ENCODE peak calls at places on chromosome 1, in ten cellular contexts. E is activated B cell treated with CpG ODN at 0.5 μM for 24 hours; V is RWPE2; W is naive thymus-derived CD8-positive, alpha-beta T cell; Z is stimulated activated naive CD8-positive, alpha-beta T cell treated with anti-CD3 and anti-CD28 coated beads, Interleukin-15, Interleukin-2, amounts not matched to agents 100 U/mL and 50 U/mL, for 24 hours; Q is aorta; B is HepG2; G is WTC11; O is activated CD8-positive, alpha-beta memory T cell treated with anti-CD3 and anti-CD28 coated beads, Interleukin-2, amount 10 ng/mL, durations not matched to agents 7 days and 5 days; K is stimulated activated effector memory CD8-positive, alpha-beta T cell treated with anti-CD3 and anti-CD28 coated beads, Interleukin-12 subunit alpha, Interleukin-12 subunit beta, amount 100 ng/mL, for 72 hours. F is an unnamed sample.

GRCh38 chr1:157595356-157595755 is 2.5 kb downstream of the FCRL4 start:
- ATAC-seq in E (peak; percentile 53), V (no peak), W (no peak), Z (no peak), Q (no peak), B (no peak), G (no peak), O (no peak), K (no peak), F (no peak)

GRCh38 chr1:162904579-162904978 is 43.6 kb upstream of the CCDC190 start:
- ATAC-seq in E (no peak), V (no peak), W (no peak), Z (no peak), Q (no peak), B (no peak), G (no peak), O (no peak), K (peak; percentile 25), F (peak; percentile 5)

GRCh38 chr1:203207751-203208150 is 21.2 kb upstream of the CHI3L1 start:
- ATAC-seq in E (no peak), V (no peak), W (no peak), Z (no peak), Q (no peak), B (no peak), G (no peak), O (no peak), K (no peak), F (no peak)

GRCh38 chr1:85427844-85428243 is 37.1 kb downstream of the DDAH1 start:
- ATAC-seq in E (no peak), V (no peak), W (no peak), Z (no peak), Q (no peak), B (no peak), G (no peak), O (no peak), K (no peak), F (peak; percentile 25)

GRCh38 chr1:160164121-160164520 is 12.7 kb downstream of the ATP1A4 start:
- ATAC-seq in E (no peak), V (no peak), W (no peak), Z (no peak), Q (no peak), B (no peak), G (no peak), O (no peak), K (no peak), F (no peak)

GRCh38 chr1:109726728-109727127 is 14.1 kb downstream of the GSTM3 start:
- ATAC-seq in E (no peak), V (no peak), W (no peak), Z (no peak), Q (no peak), B (peak; percentile 66), G (no peak), O (no peak), K (no peak), F (no peak)

GRCh38 chr1:208329291-208329690 is 85.1 kb upstream of the PLXNA2 start:
- ATAC-seq in E (no peak), V (no peak), W (no peak), Z (no peak), Q (no peak), B (no peak), G (no peak), O (no peak), K (no peak), F (no peak)

GRCh38 chr1:70930062-70930461 is 117.6 kb downstream of the PTGER3 start:
- ATAC-seq in E (no peak), V (no peak), W (no peak), Z (no peak), Q (no peak), B (no peak), G (no peak), O (no peak), K (no peak), F (no peak)

GRCh38 chr1:8670371-8670818 is 147.0 kb downstream of the RERE start:
- ATAC-seq in E (no peak), V (no peak), W (no peak), Z (no peak), Q (no peak), B (peak; percentile 87), G (no peak), O (no peak), K (no peak), F (peak; percentile 44)